ENCODE peak calls at places on chromosomes 5 and 9, in nine cellular contexts. M, E, N, T, X, A, C, B and S are unnamed samples.

GRCh38 chr5:57953830-57954229 is 471.2 kb upstream of the ACTBL2 start:
- DNase-seq in N (no peak), E (no peak), X (no peak), B (no peak), T (no peak), C (no peak), M (no peak), A (no peak), S (no peak)

GRCh38 chr9:129574911-129575574 is 45.9 kb downstream of the C9orf50 start:
- DNase-seq in M (peak), C (no peak), X (peak), N (no peak), B (peak), A (no peak), T (no peak), E (no peak), S (no peak)

GRCh38 chr9:109471994-109472393 is 26.1 kb downstream of the PTPN3 start:
- DNase-seq in E (no peak), A (no peak), T (no peak), C (no peak), M (no peak), N (no peak), X (peak), B (no peak), S (no peak)

GRCh38 chr5:55575815-55576583 is 41.2 kb upstream of the PLPP1 start:
- DNase-seq in E (no peak), B (no peak), T (no peak), N (no peak), M (peak), A (no peak), C (no peak), X (no peak), S (no peak)

GRCh38 chr9:15135167-15135792 is 171.7 kb downstream of the TTC39B start:
- DNase-seq in N (no peak), C (peak), B (peak), X (peak), M (peak), A (peak), E (peak), T (peak), S (peak)

GRCh38 chr5:14724633-14725032 is 60.1 kb downstream of the OTULIN start:
- DNase-seq in N (no peak), T (no peak), X (no peak), E (no peak), C (no peak), A (no peak), B (no peak), M (no peak), S (no peak)

GRCh38 chr9:126915846-126916543 is 1.4 kb downstream of the RALGPS1 start:
- DNase-seq in N (no peak), X (no peak), C (no peak), T (no peak), A (no peak), E (no peak), B (no peak), M (no peak), S (no peak)

GRCh38 chr5:55172051-55172899 is 702 bp downstream of the CDC20B start:
- DNase-seq in E (peak), C (peak), B (peak), T (peak), X (peak), M (peak), A (peak), N (no peak), S (no peak)

GRCh38 chr5:43312076-43312620 is 1.1 kb downstream of the HMGCS1 start:
- DNase-seq in C (no peak), B (no peak), M (no peak), T (no peak), X (no peak), N (no peak), A (no peak), E (no peak), S (no peak)

GRCh38 chr9:15403155-15403554 is 19.5 kb upstream of the SNAPC3 start:
- DNase-seq in N (no peak), M (no peak), B (no peak), E (no peak), T (no peak), X (peak), C (no peak), A (no peak), S (no peak)

GRCh38 chr9:73437758-73438157 is 286.1 kb downstream of the ANXA1 start:
- DNase-seq in C (no peak), X (peak), N (no peak), E (no peak), T (no peak), M (peak), A (no peak), B (no peak), S (no peak)

GRCh38 chr5:69050214-69050613 is 43.6 kb upstream of the SLC30A5 start:
- DNase-seq in B (no peak), N (no peak), M (no peak), X (no peak), A (no peak), C (no peak), E (no peak), T (no peak), S (no peak)

GRCh38 chr9:6197330-6197729 is 18.3 kb upstream of the IL33 start:
- DNase-seq in B (no peak), X (peak), E (no peak), M (no peak), C (peak), A (no peak), N (no peak), T (no peak), S (no peak)

GRCh38 chr5:169374111-169374510 is 73.2 kb upstream of the SLIT3 start:
- DNase-seq in T (no peak), X (no peak), E (no peak), C (no peak), N (no peak), B (no peak), A (no peak), M (no peak), S (no peak)

GRCh38 chr5:24539625-24540024 is 105.2 kb downstream of the CDH10 start:
- DNase-seq in E (no peak), A (no peak), B (no peak), N (no peak), T (peak), C (no peak), X (no peak), M (no peak), S (no peak)

GRCh38 chr5:38790891-38791290 is 54.9 kb upstream of the OSMR start:
- DNase-seq in X (no peak), T (no peak), E (no peak), C (no peak), N (no peak), B (no peak), M (peak), A (no peak), S (no peak)

GRCh38 chr5:763397-763796 is 21.1 kb downstream of the ZDHHC11B start:
- DNase-seq in N (no peak), A (no peak), M (no peak), X (no peak), E (no peak), B (no peak), C (no peak), T (no peak), S (no peak)

GRCh38 chr5:118557103-118557805 is 431.1 kb downstream of the DTWD2 start:
- DNase-seq in E (no peak), A (no peak), N (no peak), M (no peak), C (no peak), T (no peak), B (no peak), X (peak), S (no peak)

GRCh38 chr5:122999947-123000563 is 36.5 kb downstream of the PPIC start:
- DNase-seq in M (peak), E (no peak), B (no peak), N (no peak), T (no peak), X (peak), A (peak), C (no peak), S (no peak)

GRCh38 chr5:175590471-175590881 is 67.4 kb upstream of the HRH2 start:
- DNase-seq in C (no peak), T (no peak), M (peak), B (peak), A (peak), N (no peak), X (peak), E (no peak), S (no peak)